ENCODE peak calls at places on chromosomes 7 and 10, in nine cellular contexts. W is neural progenitor cell; N is GM23248; G is effector memory CD4-positive, alpha-beta T cell; A is naive thymus-derived CD4-positive, alpha-beta T cell; K is tibial nerve; O is fibroblast of lung; Q is lower lobe of right lung; H is A549. E is an unnamed sample. For H3K4me1, the result is how much of the 10 kb centered on the place peaks cover.

GRCh38 chr10:6176691-6177231 is 26.0 kb upstream of the PFKFB3 start:
- DNase-seq in H (no peak), N (peak), K (no peak), A (no peak), Q (no peak), W (no peak), O (peak), G (no peak), E (no peak)

GRCh38 chr10:63105811-63106755 is 27.0 kb upstream of the NRBF2 start:
- DNase-seq in A (no peak), O (peak), K (no peak), G (no peak), H (no peak), W (peak), N (peak), Q (no peak), E (no peak)

GRCh38 chr7:146655928-146656797 is 539.6 kb downstream of the CNTNAP2 start:
- DNase-seq in N (no peak), W (no peak), A (no peak), Q (no peak), G (no peak), O (peak), H (no peak), K (no peak), E (no peak)

GRCh38 chr10:73979428-73980407 is 18.2 kb upstream of the VCL start:
- DNase-seq in O (no peak), K (no peak), G (no peak), W (no peak), H (no peak), N (no peak), A (no peak), Q (no peak), E (no peak)

GRCh38 chr10:34687434-34688205 is 127.5 kb downstream of the PARD3 start:
- DNase-seq in H (peak), W (no peak), Q (no peak), K (no peak), A (no peak), N (peak), G (no peak), O (peak), E (no peak)

GRCh38 chr7:133044722-133045473 is 37.0 kb downstream of the CHCHD3 start:
- DNase-seq in O (no peak), Q (no peak), H (no peak), K (no peak), A (no peak), G (no peak), N (no peak), W (peak), E (no peak)

GRCh38 chr7:92973293-92973731 is 136.9 kb upstream of the CDK6 start:
- DNase-seq in G (no peak), A (no peak), O (peak), Q (no peak), H (no peak), W (no peak), K (no peak), N (peak), E (no peak)

GRCh38 chr10:72740526-72740925 is 48.6 kb downstream of the MCU start:
- DNase-seq in O (peak), W (peak), Q (no peak), N (peak), A (no peak), G (no peak), K (no peak), H (peak), E (no peak)

GRCh38 chr10:46309511-46310142 is 22.8 kb downstream of the ANTXRL start:
- DNase-seq in G (no peak), W (no peak), H (no peak), K (no peak), Q (no peak), A (no peak), N (no peak), O (no peak), E (no peak)

GRCh38 chr7:134084488-134085144 is 42.5 kb upstream of the LRGUK start:
- DNase-seq in H (no peak), G (no peak), K (no peak), N (peak), Q (no peak), O (no peak), W (no peak), A (no peak), E (no peak)

GRCh38 chr7:134088199-134088598 is 38.9 kb upstream of the LRGUK start:
- DNase-seq in G (no peak), N (no peak), H (no peak), Q (no peak), O (no peak), K (no peak), A (no peak), W (no peak), E (no peak)

GRCh38 chr7:134085315-134085714 is 41.8 kb upstream of the LRGUK start:
- DNase-seq in K (no peak), G (no peak), W (no peak), H (no peak), N (no peak), O (no peak), Q (no peak), A (no peak), E (no peak)

GRCh38 chr7:134086998-134087735 is 40.0 kb upstream of the LRGUK start:
- DNase-seq in K (no peak), O (no peak), N (no peak), G (no peak), W (no peak), A (no peak), H (no peak), Q (no peak), E (no peak)

GRCh38 chr7:134089446-134089845 is 37.7 kb upstream of the LRGUK start:
- DNase-seq in H (peak), A (no peak), N (no peak), W (peak), G (no peak), Q (no peak), O (no peak), K (no peak), E (no peak)
- H3K4me1 ChIP-seq in H (under half), A (under half), N (under half), W (under half), G (under half), Q (under half), O (under half), K (under half), E (under half)

GRCh38 chr10:79103585-79103984 is 34.8 kb downstream of the ZMIZ1 start:
- DNase-seq in H (no peak), Q (no peak), K (no peak), N (peak), O (no peak), W (no peak), G (no peak), A (no peak), E (no peak)

GRCh38 chr10:79105818-79106217 is 37.1 kb downstream of the ZMIZ1 start:
- DNase-seq in A (no peak), H (no peak), Q (no peak), O (no peak), K (no peak), N (no peak), G (no peak), W (no peak), E (no peak)

GRCh38 chr10:79103078-79103477 is 34.3 kb downstream of the ZMIZ1 start:
- DNase-seq in G (no peak), A (no peak), O (no peak), W (no peak), Q (no peak), K (no peak), H (no peak), N (no peak), E (peak)

GRCh38 chr10:79105164-79105739 is 36.5 kb downstream of the ZMIZ1 start:
- DNase-seq in A (no peak), Q (no peak), K (no peak), O (no peak), W (peak), G (no peak), N (no peak), H (no peak), E (no peak)

DNA sequence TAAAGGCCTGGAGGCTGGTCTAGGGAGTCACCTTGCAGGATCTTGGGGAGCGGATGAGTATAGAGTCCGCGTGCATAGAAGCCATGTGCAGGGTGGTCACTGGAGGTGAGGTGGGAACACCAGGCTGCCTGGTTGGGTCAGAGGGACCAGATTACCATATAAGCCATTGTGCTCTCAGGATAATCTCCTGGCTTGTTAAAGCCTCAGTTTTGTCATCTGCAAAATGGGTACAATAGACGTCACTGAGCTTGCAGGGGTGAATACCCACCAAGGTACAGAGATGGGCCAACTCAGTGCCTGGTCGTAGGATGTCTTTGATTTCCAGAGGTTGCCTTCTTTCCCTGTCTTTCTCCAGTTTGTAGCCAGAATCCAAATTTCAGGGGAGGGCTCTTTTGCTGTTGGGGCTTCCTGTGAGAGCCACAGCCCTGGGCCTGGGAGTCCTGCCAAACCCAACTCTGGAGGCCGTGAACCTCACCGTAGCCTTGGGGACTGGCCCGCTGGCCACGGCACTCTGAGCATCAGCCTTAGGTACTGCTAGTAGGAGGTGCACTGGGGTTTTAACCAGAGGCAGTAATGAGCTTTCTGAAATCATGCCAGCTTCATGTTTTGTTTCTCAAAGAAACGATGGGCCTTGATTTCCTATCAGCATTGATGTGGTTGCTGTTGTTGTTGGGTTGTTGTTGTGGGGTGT is 35.6 kb downstream of the ZMIZ1 start:
- DNase-seq in K (peak), W (no peak), N (peak), Q (no peak), H (no peak), O (peak), G (no peak), A (no peak), E (no peak)
- H3K4me1 ChIP-seq in K (under half), W (under half), N (half or more), Q (half or more), H (half or more), O (under half), G (under half), A (under half), E (under half)

GRCh38 chr7:156192921-156193320 is 380.7 kb upstream of the SHH start:
- DNase-seq in Q (no peak), W (no peak), N (peak), G (no peak), O (peak), A (no peak), H (peak), K (no peak), E (no peak)

GRCh38 chr7:156196649-156197048 is 384.4 kb upstream of the SHH start:
- DNase-seq in G (no peak), A (no peak), H (no peak), N (no peak), O (no peak), K (no peak), W (no peak), Q (no peak), E (no peak)

GRCh38 chr7:156198277-156198676 is 386.0 kb upstream of the SHH start:
- DNase-seq in A (no peak), W (no peak), K (no peak), N (no peak), G (no peak), O (no peak), Q (no peak), H (no peak), E (no peak)

GRCh38 chr7:156191090-156191489 is 378.8 kb upstream of the SHH start:
- DNase-seq in A (no peak), G (no peak), Q (no peak), W (no peak), N (no peak), H (no peak), K (no peak), O (no peak), E (no peak)

GRCh38 chr7:156194813-156195212 is 382.6 kb upstream of the SHH start:
- DNase-seq in N (no peak), O (no peak), G (no peak), Q (no peak), H (no peak), W (no peak), K (no peak), A (no peak), E (no peak)
- H3K4me1 ChIP-seq in N (under half), O (under half), G (under half), Q (under half), H (under half), W (under half), K (under half), A (under half), E (under half)

DNA sequence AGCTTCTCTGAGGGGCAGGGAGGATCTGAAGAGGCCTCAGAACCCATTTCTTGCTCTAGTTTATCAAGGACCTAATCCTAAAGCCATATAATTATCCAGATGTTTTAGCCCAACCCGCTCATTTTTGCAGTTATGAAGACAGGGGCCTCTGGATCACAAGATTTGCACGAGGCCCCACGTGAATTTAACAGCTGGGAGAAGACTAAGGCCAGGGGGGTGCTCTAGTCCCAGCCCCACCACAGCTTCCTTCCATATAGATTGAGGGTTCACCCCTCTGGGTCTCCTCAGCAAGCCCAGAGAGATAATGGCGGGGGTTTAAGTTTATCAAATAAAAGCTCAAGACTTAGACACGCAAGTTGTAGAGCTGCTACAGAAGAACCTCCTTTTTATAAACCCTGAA is 7.5 kb upstream of the CPA1 start:
- DNase-seq in H (no peak), G (no peak), A (no peak), N (no peak), O (no peak), Q (no peak), W (no peak), K (no peak), E (no peak)
- H3K4me1 ChIP-seq in H (under half), G (under half), A (under half), N (half or more), O (under half), Q (under half), W (under half), K (under half), E (under half)

DNA sequence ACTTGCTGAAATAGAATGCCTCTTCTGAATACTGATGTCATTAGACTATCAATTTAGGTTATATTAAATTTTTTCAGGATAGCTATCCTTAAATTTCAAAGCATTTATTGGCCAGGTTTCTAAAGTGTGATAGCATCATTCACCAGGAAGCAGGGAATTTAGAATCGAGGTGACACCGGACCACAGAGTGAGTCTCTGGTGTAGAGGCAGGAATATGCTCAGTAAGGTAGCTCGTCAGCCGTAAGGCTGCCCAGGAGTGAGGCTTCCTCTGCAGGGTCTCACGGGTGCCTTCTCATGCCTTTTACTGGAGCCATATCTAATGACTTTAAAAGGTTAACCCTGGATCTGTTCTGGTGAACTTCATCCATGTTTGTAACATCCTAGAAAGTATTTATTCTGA is 170.8 kb upstream of the KLF14 start:
- DNase-seq in G (no peak), N (peak), H (no peak), A (no peak), W (no peak), K (no peak), O (no peak), Q (no peak), E (no peak)
- H3K4me1 ChIP-seq in G (under half), N (half or more), H (half or more), A (under half), W (under half), K (half or more), O (under half), Q (half or more), E (under half)

GRCh38 chr10:69513617-69514016 is 59.6 kb downstream of the NEUROG3 start:
- DNase-seq in K (no peak), N (no peak), W (no peak), Q (no peak), G (no peak), H (no peak), O (no peak), A (no peak), E (no peak)
- H3K4me1 ChIP-seq in K (under half), N (under half), W (under half), Q (under half), G (under half), H (under half), O (under half), A (under half), E (under half)

DNA sequence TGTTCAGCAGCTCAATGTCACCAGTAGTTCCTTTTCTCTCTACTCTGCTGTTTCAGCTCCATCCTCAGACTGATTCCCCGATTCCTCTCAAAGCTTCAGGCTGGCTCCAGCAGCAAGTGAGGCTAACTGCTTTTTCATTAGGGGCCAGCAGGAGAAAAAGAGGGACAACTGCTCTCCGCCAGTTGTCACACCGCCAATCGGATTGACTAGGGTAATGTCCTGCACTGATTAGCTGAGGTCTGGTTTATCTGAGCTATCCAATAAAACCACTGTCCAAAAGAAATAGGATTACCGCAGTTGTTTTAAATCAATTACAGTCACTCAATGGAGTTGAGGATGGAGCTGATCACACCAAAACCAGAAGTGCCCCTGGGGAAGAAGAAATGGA is 351.4 kb upstream of the NPVF start:
- DNase-seq in N (no peak), W (no peak), Q (no peak), K (no peak), H (no peak), A (no peak), O (no peak), G (no peak), E (no peak)
- H3K4me1 ChIP-seq in N (under half), W (under half), Q (under half), K (under half), H (under half), A (under half), O (under half), G (under half), E (under half)

GRCh38 chr10:13684252-13684791 is 97.6 kb downstream of the PRPF18 start:
- DNase-seq in K (peak), N (peak), O (peak), H (no peak), Q (peak), A (no peak), G (no peak), W (no peak), E (no peak)
- H3K4me1 ChIP-seq in K (under half), N (under half), O (under half), H (under half), Q (under half), A (under half), G (under half), W (under half), E (under half)

GRCh38 chr7:880450-880849 is 4.1 kb downstream of the GET4 start:
- DNase-seq in O (no peak), K (no peak), H (no peak), Q (no peak), G (no peak), A (no peak), W (no peak), N (no peak), E (no peak)

GRCh38 chr7:882336-883028 is 6.1 kb downstream of the GET4 start:
- DNase-seq in Q (no peak), A (no peak), G (no peak), W (no peak), K (no peak), O (no peak), N (no peak), H (no peak), E (no peak)

GRCh38 chr7:879706-880105 is 3.4 kb downstream of the GET4 start:
- DNase-seq in A (no peak), K (no peak), Q (no peak), O (no peak), W (no peak), G (no peak), N (no peak), H (no peak), E (no peak)

GRCh38 chr7:883029-884021 is 7.0 kb downstream of the GET4 start:
- DNase-seq in H (no peak), Q (no peak), O (no peak), G (no peak), K (no peak), N (peak), A (no peak), W (no peak), E (no peak)

GRCh38 chr7:881441-882234 is 5.3 kb downstream of the GET4 start:
- DNase-seq in G (no peak), N (no peak), A (no peak), K (no peak), H (no peak), O (no peak), W (no peak), Q (no peak), E (no peak)
- H3K4me1 ChIP-seq in G (under half), N (under half), A (under half), K (under half), H (under half), O (under half), W (under half), Q (under half), E (under half)

GRCh38 chr10:103802637-103803353 is 52.6 kb downstream of the SH3PXD2A start:
- DNase-seq in G (no peak), O (no peak), H (no peak), K (no peak), Q (no peak), W (no peak), A (no peak), N (no peak), E (no peak)
- H3K4me1 ChIP-seq in G (under half), O (under half), H (under half), K (under half), Q (under half), W (under half), A (under half), N (under half), E (under half)